ENCODE peak calls at places on chromosomes 1 and 21, in five cellular contexts. One of them, this sample, is unnamed. For H3K36me3, the result is how much of the 10 kb centered on the place peaks cover.

GRCh38 chr1:79497193-79497773 is 490.8 kb upstream of the ADGRL4 start:
- DNase-seq in HCT116: peak
- DNase-seq in K562: peak
- DNase-seq in stomach: no peak
- DNase-seq in endothelial cell of umbilical vein: peak
- DNase-seq in this sample: no peak

GRCh38 chr1:66490817-66491216 is 43.1 kb upstream of the SGIP1 start:
- DNase-seq in HCT116: no peak
- DNase-seq in K562: no peak
- DNase-seq in stomach: no peak
- DNase-seq in endothelial cell of umbilical vein: peak
- DNase-seq in this sample: no peak

GRCh38 chr1:169529068-169529642 is 43.4 kb upstream of the SLC19A2 start:
- DNase-seq in HCT116: peak
- DNase-seq in endothelial cell of umbilical vein: no peak
- DNase-seq in stomach: peak
- DNase-seq in K562: no peak
- DNase-seq in this sample: no peak

GRCh38 chr1:36136535-36136934 is 11.5 kb upstream of the COL8A2 start:
- DNase-seq in HCT116: no peak
- DNase-seq in stomach: no peak
- DNase-seq in K562: no peak
- DNase-seq in endothelial cell of umbilical vein: peak
- DNase-seq in this sample: no peak

GRCh38 chr21:21750124-21750825 is 752.1 kb downstream of the NCAM2 start:
- DNase-seq in HCT116: no peak
- DNase-seq in endothelial cell of umbilical vein: no peak
- DNase-seq in stomach: no peak
- DNase-seq in K562: no peak
- DNase-seq in this sample: no peak

GRCh38 chr21:42855143-42855936 is 24.0 kb downstream of the WDR4 start:
- DNase-seq in stomach: no peak
- DNase-seq in K562: no peak
- DNase-seq in endothelial cell of umbilical vein: no peak
- DNase-seq in HCT116: no peak
- DNase-seq in this sample: peak

GRCh38 chr1:209319057-209319432 is 264.5 kb upstream of the CAMK1G start:
- DNase-seq in K562: no peak
- DNase-seq in endothelial cell of umbilical vein: no peak
- DNase-seq in stomach: no peak
- DNase-seq in HCT116: no peak
- DNase-seq in this sample: no peak

GRCh38 chr1:213656482-213656881 is 331.3 kb upstream of the PROX1 start:
- DNase-seq in K562: no peak
- DNase-seq in endothelial cell of umbilical vein: no peak
- DNase-seq in HCT116: no peak
- DNase-seq in stomach: no peak
- DNase-seq in this sample: no peak

GRCh38 chr1:236754525-236755210 is 40.4 kb upstream of the MTR start:
- DNase-seq in endothelial cell of umbilical vein: no peak
- DNase-seq in K562: no peak
- DNase-seq in stomach: no peak
- DNase-seq in HCT116: no peak
- DNase-seq in this sample: no peak

GRCh38 chr1:10074059-10074854 is 41.5 kb downstream of the UBE4B start:
- DNase-seq in stomach: no peak
- DNase-seq in K562: no peak
- DNase-seq in endothelial cell of umbilical vein: peak
- DNase-seq in HCT116: no peak
- DNase-seq in this sample: no peak

GRCh38 chr1:201383647-201384405 is 6.3 kb upstream of the TNNT2 start:
- DNase-seq in endothelial cell of umbilical vein: no peak
- DNase-seq in K562: no peak
- DNase-seq in stomach: no peak
- DNase-seq in HCT116: no peak
- DNase-seq in this sample: no peak

GRCh38 chr1:55592122-55592521 is 377.0 kb upstream of the USP24 start:
- DNase-seq in endothelial cell of umbilical vein: no peak
- DNase-seq in K562: no peak
- DNase-seq in stomach: no peak
- DNase-seq in HCT116: no peak
- DNase-seq in this sample: no peak

GRCh38 chr21:30340714-30341573 is 3.5 kb upstream of the KRTAP27-1 start:
- DNase-seq in endothelial cell of umbilical vein: no peak
- DNase-seq in HCT116: peak
- DNase-seq in K562: peak
- DNase-seq in stomach: peak
- DNase-seq in this sample: no peak

GRCh38 chr1:194296201-194296600 is 1109.8 kb upstream of the B3GALT2 start:
- DNase-seq in HCT116: no peak
- DNase-seq in stomach: no peak
- DNase-seq in K562: no peak
- DNase-seq in endothelial cell of umbilical vein: no peak
- DNase-seq in this sample: no peak

GRCh38 chr1:198486903-198487302 is 53.6 kb downstream of the ATP6V1G3 start:
- DNase-seq in stomach: no peak
- DNase-seq in HCT116: no peak
- DNase-seq in K562: no peak
- DNase-seq in endothelial cell of umbilical vein: no peak
- DNase-seq in this sample: no peak

GRCh38 chr1:5796028-5796427 is 196.2 kb downstream of the NPHP4 start:
- DNase-seq in HCT116: no peak
- DNase-seq in stomach: no peak
- DNase-seq in K562: no peak
- DNase-seq in endothelial cell of umbilical vein: no peak
- DNase-seq in this sample: no peak

GRCh38 chr1:7940745-7941436 is at the start of gene TNFRSF9:
- DNase-seq in HCT116: no peak
- DNase-seq in K562: peak
- DNase-seq in stomach: peak
- DNase-seq in endothelial cell of umbilical vein: peak
- DNase-seq in this sample: no peak

GRCh38 chr1:55056632-55056992 is 17.3 kb downstream of the PCSK9 start:
- DNase-seq in stomach: peak
- DNase-seq in HCT116: no peak
- DNase-seq in K562: no peak
- DNase-seq in endothelial cell of umbilical vein: no peak
- DNase-seq in this sample: peak

GRCh38 chr1:190001187-190001586 is 476.5 kb downstream of the BRINP3 start:
- DNase-seq in stomach: no peak
- DNase-seq in endothelial cell of umbilical vein: no peak
- DNase-seq in K562: no peak
- DNase-seq in HCT116: no peak
- DNase-seq in this sample: no peak

GRCh38 chr1:206784471-206784903 is 12.2 kb upstream of the IL10 start:
- DNase-seq in K562: no peak
- DNase-seq in stomach: peak
- DNase-seq in HCT116: no peak
- DNase-seq in endothelial cell of umbilical vein: no peak
- DNase-seq in this sample: no peak

GRCh38 chr1:117615474-117615873 is 9.6 kb downstream of the TENT5C start:
- DNase-seq in K562: no peak
- DNase-seq in HCT116: no peak
- DNase-seq in endothelial cell of umbilical vein: no peak
- DNase-seq in stomach: no peak
- DNase-seq in this sample: no peak

GRCh38 chr1:184545601-184546000 is 158.8 kb downstream of the C1orf21 start:
- DNase-seq in K562: no peak
- DNase-seq in stomach: no peak
- DNase-seq in HCT116: no peak
- DNase-seq in endothelial cell of umbilical vein: no peak
- DNase-seq in this sample: no peak

GRCh38 chr1:117120774-117121588 is 568 bp downstream of the TRIM45 start:
- DNase-seq in HCT116: no peak
- DNase-seq in K562: peak
- DNase-seq in endothelial cell of umbilical vein: no peak
- DNase-seq in stomach: no peak
- DNase-seq in this sample: no peak

GRCh38 chr1:86846166-86846647 is 67.7 kb downstream of the SELENOF start:
- DNase-seq in endothelial cell of umbilical vein: peak
- DNase-seq in K562: no peak
- DNase-seq in HCT116: no peak
- DNase-seq in stomach: no peak
- DNase-seq in this sample: no peak

GRCh38 chr1:208136459-208137143 is 107.6 kb downstream of the PLXNA2 start:
- DNase-seq in HCT116: no peak
- DNase-seq in stomach: no peak
- DNase-seq in K562: no peak
- DNase-seq in endothelial cell of umbilical vein: no peak
- DNase-seq in this sample: no peak
- H3K36me3 ChIP-seq in HCT116: under half
- H3K36me3 ChIP-seq in stomach: under half
- H3K36me3 ChIP-seq in K562: under half
- H3K36me3 ChIP-seq in endothelial cell of umbilical vein: under half
- H3K36me3 ChIP-seq in this sample: under half

GRCh38 chr1:204089044-204089751 is 16.3 kb downstream of the SOX13 start:
- DNase-seq in K562: no peak
- DNase-seq in stomach: no peak
- DNase-seq in HCT116: no peak
- DNase-seq in endothelial cell of umbilical vein: peak
- DNase-seq in this sample: peak
- TF ChIP-seq POLR2AphosphoS5 in K562: no peak
- TF ChIP-seq POLR2AphosphoS5 in stomach: peak
- TF ChIP-seq POLR2AphosphoS5 in HCT116: no peak
- TF ChIP-seq POLR2AphosphoS5 in endothelial cell of umbilical vein: no peak
- TF ChIP-seq POLR2AphosphoS5 in this sample: no peak

GRCh38 chr1:34685225-34685624 is 69.6 kb upstream of the GJB5 start:
- DNase-seq in endothelial cell of umbilical vein: no peak
- DNase-seq in K562: no peak
- DNase-seq in HCT116: no peak
- DNase-seq in stomach: no peak
- DNase-seq in this sample: no peak
- H3K36me3 ChIP-seq in endothelial cell of umbilical vein: under half
- H3K36me3 ChIP-seq in K562: under half
- H3K36me3 ChIP-seq in HCT116: under half
- H3K36me3 ChIP-seq in stomach: under half
- H3K36me3 ChIP-seq in this sample: under half

GRCh38 chr21:41641510-41641815 is 125.4 kb downstream of the RIPK4 start:
- DNase-seq in stomach: no peak
- DNase-seq in endothelial cell of umbilical vein: no peak
- DNase-seq in K562: no peak
- DNase-seq in HCT116: no peak
- DNase-seq in this sample: no peak

GRCh38 chr21:41643246-41643966 is 123.4 kb downstream of the RIPK4 start:
- DNase-seq in endothelial cell of umbilical vein: no peak
- DNase-seq in K562: no peak
- DNase-seq in HCT116: no peak
- DNase-seq in stomach: no peak
- DNase-seq in this sample: no peak

GRCh38 chr21:41642399-41642798 is 124.5 kb downstream of the RIPK4 start:
- DNase-seq in endothelial cell of umbilical vein: no peak
- DNase-seq in K562: no peak
- DNase-seq in HCT116: no peak
- DNase-seq in stomach: no peak
- DNase-seq in this sample: no peak

GRCh38 chr21:41640756-41641509 is 125.9 kb downstream of the RIPK4 start:
- DNase-seq in K562: no peak
- DNase-seq in HCT116: no peak
- DNase-seq in endothelial cell of umbilical vein: no peak
- DNase-seq in stomach: no peak
- DNase-seq in this sample: no peak

DNA sequence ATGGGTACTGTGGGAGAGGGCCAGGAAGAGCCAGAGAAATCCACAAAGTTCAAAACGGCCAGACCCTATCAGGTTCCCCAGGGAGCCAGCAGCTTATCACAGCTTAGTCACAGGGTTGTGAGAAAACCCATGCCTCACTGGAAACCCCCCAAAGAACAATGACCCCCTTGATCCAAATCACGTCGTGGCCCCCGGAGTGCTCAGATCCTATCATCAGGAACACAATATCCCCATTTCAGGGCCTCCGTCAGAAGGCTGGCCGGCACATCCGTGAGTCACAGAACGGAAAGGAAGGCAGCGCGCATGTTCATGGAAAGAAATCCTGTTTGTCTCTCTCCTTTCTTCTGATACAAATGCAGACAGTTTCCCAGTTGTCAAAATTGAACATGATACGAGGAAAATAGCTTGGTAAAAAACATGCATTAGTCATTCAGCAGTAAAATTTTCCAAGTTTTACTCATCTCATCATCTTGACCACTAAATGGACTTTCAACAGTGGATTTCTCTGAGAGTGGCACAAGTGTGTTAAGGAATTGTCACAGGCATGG is 125.0 kb downstream of the RIPK4 start:
- DNase-seq in K562: no peak
- DNase-seq in stomach: no peak
- DNase-seq in endothelial cell of umbilical vein: peak
- DNase-seq in HCT116: no peak
- DNase-seq in this sample: no peak
- TF ChIP-seq POLR2AphosphoS5 in K562: no peak
- TF ChIP-seq POLR2AphosphoS5 in stomach: no peak
- TF ChIP-seq POLR2AphosphoS5 in endothelial cell of umbilical vein: no peak
- TF ChIP-seq POLR2AphosphoS5 in HCT116: no peak
- TF ChIP-seq POLR2AphosphoS5 in this sample: no peak

DNA sequence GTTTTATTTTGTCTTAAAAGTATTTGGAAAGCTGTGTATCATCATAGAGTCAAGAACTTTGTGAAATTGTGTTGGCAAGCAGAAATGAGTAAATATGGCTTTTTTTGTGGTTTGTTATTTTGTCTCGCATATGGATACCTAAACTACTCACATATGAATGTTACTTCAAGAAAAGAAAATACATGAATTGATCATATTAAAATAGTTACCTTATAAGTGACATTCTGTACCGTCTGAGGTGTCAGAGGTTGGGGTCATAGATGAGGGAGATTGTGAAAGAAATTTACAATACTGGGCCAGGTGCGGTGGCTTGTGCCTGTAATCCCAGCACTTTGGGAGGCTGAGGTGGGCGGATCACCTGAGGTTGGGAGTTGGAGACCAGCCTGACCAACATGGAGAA is 31.3 kb upstream of the AXDND1 start:
- DNase-seq in stomach: no peak
- DNase-seq in endothelial cell of umbilical vein: no peak
- DNase-seq in K562: no peak
- DNase-seq in HCT116: no peak
- DNase-seq in this sample: no peak
- H3K36me3 ChIP-seq in stomach: under half
- H3K36me3 ChIP-seq in endothelial cell of umbilical vein: under half
- H3K36me3 ChIP-seq in K562: under half
- H3K36me3 ChIP-seq in HCT116: under half
- H3K36me3 ChIP-seq in this sample: under half

DNA sequence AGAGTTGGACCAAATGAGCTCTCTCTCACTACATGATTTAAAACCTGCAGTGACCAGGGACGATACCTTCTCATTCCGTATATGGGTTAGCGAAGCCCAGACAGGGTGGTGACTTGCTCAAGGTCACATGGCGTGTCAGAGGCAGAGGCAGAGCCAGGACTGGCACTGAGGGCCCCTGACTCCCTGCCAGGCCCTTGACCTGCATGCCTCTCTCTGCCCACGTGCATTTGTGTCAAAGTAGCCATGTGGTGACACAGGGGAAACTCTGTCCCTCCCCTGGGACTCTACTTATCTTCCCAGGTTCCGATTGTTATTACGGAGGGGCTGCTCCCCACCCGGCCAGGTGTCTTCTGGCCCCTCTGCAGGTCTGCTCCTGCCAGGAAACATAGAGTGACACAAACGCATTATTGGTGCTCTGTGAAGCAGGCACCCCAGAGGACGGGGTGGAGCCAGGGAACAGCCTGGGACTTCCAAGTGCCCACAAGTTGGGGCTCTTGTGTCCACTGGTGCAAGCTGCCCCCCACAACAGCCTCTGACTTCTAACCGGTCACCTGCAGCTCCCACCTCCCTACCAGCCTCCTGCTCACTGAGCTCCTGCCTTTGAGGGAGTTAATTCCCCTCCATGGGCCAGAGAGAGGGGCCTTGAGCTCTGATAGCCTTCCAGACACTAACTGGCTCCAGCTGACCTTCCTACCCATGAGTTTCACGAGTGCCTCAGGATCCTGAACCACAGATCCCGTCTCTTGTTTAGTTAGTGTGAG is 7.2 kb upstream of the TINAGL1 start:
- DNase-seq in stomach: peak
- DNase-seq in K562: no peak
- DNase-seq in endothelial cell of umbilical vein: no peak
- DNase-seq in HCT116: no peak
- DNase-seq in this sample: peak
- TF ChIP-seq POLR2AphosphoS5 in stomach: no peak
- TF ChIP-seq POLR2AphosphoS5 in K562: no peak
- TF ChIP-seq POLR2AphosphoS5 in endothelial cell of umbilical vein: no peak
- TF ChIP-seq POLR2AphosphoS5 in HCT116: no peak
- TF ChIP-seq POLR2AphosphoS5 in this sample: no peak

This sample was measured in suprapubic skin.